ENCODE peak calls at places on chromosomes 11 and 22, in eight cellular contexts. Z, Y, O, B, A, H, U and R are unnamed samples. For H3K4me1, the result is how much of the 10 kb centered on the place peaks cover.

GRCh38 chr11:120238968-120239620 is 846 bp upstream of the POU2F3 start:
- DNase-seq in B (no peak), Z (no peak), H (no peak), O (no peak), U (no peak), A (no peak), Y (no peak), R (no peak)

GRCh38 chr22:45284705-45285305 is at the start of gene UPK3A:
- DNase-seq in U (peak), B (no peak), A (peak), H (peak), Z (no peak), Y (peak), O (peak), R (peak)

GRCh38 chr22:25023879-25024278 is 71.4 kb downstream of the KIAA1671 start:
- DNase-seq in B (no peak), H (no peak), Z (peak), A (no peak), Y (no peak), U (no peak), O (no peak), R (no peak)

GRCh38 chr22:29998627-29999026 is 81.6 kb upstream of the HORMAD2 start:
- DNase-seq in B (no peak), O (no peak), A (no peak), H (no peak), Y (no peak), Z (no peak), U (no peak), R (no peak)

GRCh38 chr22:27456696-27457503 is 344.7 kb downstream of the MN1 start:
- DNase-seq in U (peak), A (peak), O (no peak), B (peak), H (no peak), Z (peak), Y (no peak), R (no peak)

GRCh38 chr11:36738292-36738861 is 140.3 kb upstream of the RAG2 start:
- DNase-seq in B (no peak), A (no peak), U (no peak), O (no peak), H (no peak), Y (no peak), Z (no peak), R (no peak)

GRCh38 chr11:56950510-56950909 is 38.2 kb upstream of the OR5AK2 start:
- DNase-seq in Z (no peak), Y (no peak), U (peak), B (no peak), H (no peak), O (no peak), A (no peak), R (no peak)

GRCh38 chr11:128424271-128424709 is 163.1 kb downstream of the ETS1 start:
- DNase-seq in U (no peak), Y (no peak), Z (peak), B (no peak), O (no peak), H (no peak), A (no peak), R (peak)

GRCh38 chr22:46813816-46814597 is 51.6 kb downstream of the TBC1D22A start:
- DNase-seq in U (no peak), Y (peak), B (peak), O (no peak), Z (peak), H (no peak), A (no peak), R (no peak)

GRCh38 chr11:78835646-78836045 is 261.0 kb upstream of the NARS2 start:
- DNase-seq in B (no peak), Y (no peak), U (peak), Z (no peak), O (no peak), A (no peak), H (no peak), R (no peak)

GRCh38 chr22:38843201-38843715 is 570 bp downstream of the NPTXR start:
- DNase-seq in H (peak), B (peak), A (peak), Y (peak), O (peak), U (peak), Z (peak), R (peak)

GRCh38 chr11:33195391-33196190 is 34.3 kb upstream of the CSTF3 start:
- DNase-seq in B (peak), Y (no peak), U (no peak), O (no peak), A (no peak), Z (peak), H (no peak), R (no peak)

GRCh38 chr22:19811211-19811621 is 43.5 kb downstream of the GNB1L start:
- DNase-seq in Y (peak), A (no peak), B (no peak), U (no peak), O (peak), H (no peak), Z (no peak), R (no peak)

GRCh38 chr11:100557830-100558611 is 129.1 kb upstream of the ARHGAP42 start:
- DNase-seq in U (peak), B (peak), Y (no peak), O (no peak), A (no peak), Z (peak), H (no peak), R (no peak)

GRCh38 chr11:68772936-68773335 is 21.6 kb upstream of the TESMIN start:
- DNase-seq in Y (no peak), U (no peak), Z (no peak), H (no peak), O (no peak), A (no peak), B (no peak), R (no peak)

GRCh38 chr11:117478126-117478856 is 150.6 kb downstream of the CEP164 start:
- DNase-seq in Y (no peak), H (no peak), B (no peak), U (no peak), Z (no peak), O (no peak), A (no peak), R (peak)

GRCh38 chr11:17386331-17387084 is 2.0 kb downstream of the KCNJ11 start:
- DNase-seq in U (peak), B (peak), Y (peak), H (no peak), O (no peak), A (peak), Z (peak), R (peak)

GRCh38 chr11:121299417-121299816 is 6.8 kb downstream of the SC5D start:
- DNase-seq in Z (no peak), O (no peak), A (no peak), H (no peak), Y (no peak), U (peak), B (peak), R (no peak)

GRCh38 chr22:39242809-39243442 is 1.9 kb downstream of the PDGFB start:
- DNase-seq in U (peak), B (no peak), A (no peak), H (no peak), Z (no peak), O (peak), Y (no peak), R (no peak)

DNA sequence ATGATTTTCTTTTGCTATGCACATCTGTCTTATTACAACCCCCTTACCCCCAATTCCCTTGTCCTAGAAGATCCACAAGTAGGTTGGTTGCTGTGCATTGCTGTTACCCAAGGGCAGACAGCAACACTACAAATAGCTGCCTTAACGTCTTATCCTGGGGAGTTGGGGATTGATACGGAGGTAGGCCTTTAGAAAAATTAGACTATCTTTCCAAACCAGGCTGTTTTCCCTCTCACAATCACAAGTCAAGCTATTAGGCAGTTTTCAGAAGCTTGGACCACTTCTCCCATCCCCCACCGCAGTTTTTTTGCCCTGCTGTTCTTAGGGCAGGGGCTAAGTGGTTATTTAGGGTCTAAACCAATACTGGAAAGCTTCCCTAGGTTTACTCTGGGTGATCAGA is 2.8 kb upstream of the PHLDB1 start:
- DNase-seq in U (no peak), H (no peak), B (no peak), Y (no peak), Z (no peak), A (no peak), O (no peak), R (no peak)
- H3K4me3 ChIP-seq in U (no peak), H (no peak), B (no peak), Y (no peak), Z (no peak), A (no peak), O (no peak), R (no peak)

DNA sequence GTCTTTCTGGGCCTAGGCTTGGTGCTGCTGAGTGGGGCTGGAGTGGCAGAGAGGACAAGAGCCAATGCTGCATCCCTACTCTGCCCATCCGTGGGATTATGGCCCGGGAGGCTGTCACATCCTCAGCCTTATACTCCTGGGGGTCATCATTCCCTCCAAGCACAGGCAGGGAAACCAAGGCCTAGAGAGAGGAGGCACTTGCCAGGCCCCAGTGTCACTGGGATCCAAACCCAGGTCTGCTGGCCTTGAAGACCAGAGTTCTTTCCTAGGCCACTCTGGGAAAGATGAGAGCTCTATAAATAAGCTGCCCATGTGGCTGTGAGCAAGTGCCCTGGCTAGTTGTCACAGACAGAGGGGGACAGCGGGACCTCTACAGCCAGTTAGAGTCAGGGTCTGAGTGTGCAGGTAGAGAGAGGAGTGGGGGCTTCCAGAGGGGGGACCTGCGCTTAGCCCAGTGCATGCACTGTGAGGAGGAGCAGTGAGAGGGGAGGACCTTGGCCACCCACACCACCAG is 4.8 kb downstream of the RELT start:
- DNase-seq in O (no peak), A (no peak), Z (no peak), Y (no peak), H (no peak), B (no peak), U (no peak), R (no peak)
- H3K4me1 ChIP-seq in O (under half), A (under half), Z (under half), Y (under half), H (under half), B (under half), U (under half), R (under half)

DNA sequence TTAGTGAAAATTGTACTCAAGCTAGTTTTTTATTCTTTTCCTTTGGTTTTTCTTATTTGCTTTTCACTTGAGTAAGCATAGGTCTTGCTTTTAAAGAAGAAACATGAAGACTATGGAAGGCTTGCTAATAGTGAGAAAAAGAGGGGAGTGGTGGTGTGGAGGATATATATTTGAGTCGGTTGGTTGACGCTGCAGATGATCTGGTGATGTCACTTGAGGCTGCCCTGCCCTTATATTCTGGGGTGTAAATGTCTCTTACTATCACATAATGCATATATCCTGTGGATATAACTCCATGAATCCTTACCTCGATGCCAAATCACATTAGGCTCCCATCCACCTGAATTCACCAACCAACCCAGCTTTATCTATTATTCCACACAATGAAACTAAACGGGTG is 2.9 kb downstream of the GRIA4 start:
- DNase-seq in B (no peak), H (no peak), A (no peak), O (no peak), U (no peak), Z (no peak), Y (no peak), R (no peak)
- TF ChIP-seq CTCF in B (no peak), H (no peak), A (no peak), O (no peak), U (no peak), Z (no peak), Y (no peak), R (no peak)

GRCh38 chr11:105046898-105047579 is 1.9 kb upstream of the CARD16 start:
- DNase-seq in B (peak), O (no peak), Z (peak), Y (no peak), A (peak), H (no peak), U (peak), R (no peak)
- H3K4me3 ChIP-seq in B (no peak), O (no peak), Z (no peak), Y (no peak), A (peak), H (no peak), U (no peak), R (no peak)

DNA sequence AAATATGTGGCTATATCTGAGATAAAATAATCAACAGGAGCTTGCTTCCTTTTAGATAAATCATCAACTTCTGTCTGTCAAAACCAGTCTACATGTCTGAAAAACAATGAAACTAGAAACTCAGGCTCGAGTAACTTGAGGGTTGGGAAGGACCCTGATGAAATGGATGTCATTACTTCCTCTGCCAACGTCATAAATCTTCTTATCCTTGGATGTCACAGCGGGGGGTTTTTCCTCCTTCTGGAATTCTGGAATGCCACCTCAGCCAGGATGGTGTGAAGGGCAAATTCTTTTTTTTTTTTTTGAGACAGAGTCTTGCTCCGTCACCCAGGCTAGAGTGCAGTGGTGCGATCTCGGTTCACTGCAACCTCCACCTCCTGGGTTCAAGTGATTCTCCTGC is 13.4 kb downstream of the LGR4 start:
- DNase-seq in H (no peak), B (no peak), Y (no peak), Z (no peak), A (no peak), U (no peak), O (no peak), R (no peak)
- H3K4me1 ChIP-seq in H (under half), B (under half), Y (under half), Z (under half), A (half or more), U (half or more), O (under half), R (under half)